ENCODE peak calls at places on chromosomes 11 and 22, in five cellular contexts. D is C1 segment of cervical spinal cord, Z is neural crest cell, X is AG04450, Y is fibroblast of the conjunctiva. L is an unnamed sample.

GRCh38 chr11:87493516-87493915 is 455.8 kb downstream of the TMEM135 start:
- DNase-seq in Z (no peak), X (no peak), D (no peak), Y (no peak), L (no peak)

GRCh38 chr11:100647861-100648260 is 39.2 kb upstream of the ARHGAP42 start:
- DNase-seq in Y (no peak), X (no peak), D (no peak), Z (no peak), L (no peak)

GRCh38 chr22:39351689-39352214 is 2.0 kb downstream of the SYNGR1 start:
- DNase-seq in Y (no peak), Z (peak), D (no peak), X (no peak), L (no peak)

GRCh38 chr11:134139873-134140331 is 71.0 kb downstream of the JAM3 start:
- DNase-seq in Z (peak), Y (peak), X (peak), D (peak), L (peak)

GRCh38 chr11:17890333-17890732 is 122.5 kb downstream of the SERGEF start:
- DNase-seq in Y (no peak), Z (no peak), D (no peak), X (no peak), L (no peak)

GRCh38 chr11:116376054-116376453 is 396.7 kb downstream of the BUD13 start:
- DNase-seq in Y (no peak), Z (no peak), D (no peak), X (no peak), L (no peak)

GRCh38 chr11:108734956-108735559 is 70.2 kb downstream of the DDX10 start:
- DNase-seq in Z (no peak), D (no peak), Y (no peak), X (no peak), L (no peak)

GRCh38 chr11:119194811-119195210 is 9.5 kb downstream of the NHERF4 start:
- DNase-seq in Y (no peak), D (no peak), Z (no peak), X (no peak), L (no peak)

GRCh38 chr11:66491315-66491935 is 11.2 kb downstream of the DPP3 start:
- DNase-seq in X (no peak), Y (no peak), Z (no peak), D (no peak), L (no peak)

GRCh38 chr11:18471995-18472394 is 16.3 kb downstream of the LDHAL6A start:
- DNase-seq in X (no peak), Y (no peak), Z (no peak), D (no peak), L (no peak)

GRCh38 chr11:29120329-29120695 is 896.5 kb downstream of the KCNA4 start:
- DNase-seq in Z (no peak), X (no peak), Y (no peak), D (no peak), L (no peak)

GRCh38 chr11:94732617-94733292 is 35.4 kb upstream of the AMOTL1 start:
- DNase-seq in D (no peak), X (peak), Y (no peak), Z (no peak), L (no peak)

GRCh38 chr11:134725939-134726639 is 314.0 kb upstream of the B3GAT1 start:
- DNase-seq in Z (no peak), Y (no peak), D (no peak), X (no peak), L (no peak)

GRCh38 chr11:86101493-86101892 is 32.6 kb upstream of the PICALM start:
- DNase-seq in Z (no peak), Y (no peak), X (no peak), D (no peak), L (no peak)

GRCh38 chr11:74460481-74461154 is 6.7 kb downstream of the KCNE3 start:
- DNase-seq in D (no peak), Y (no peak), Z (no peak), X (no peak), L (no peak)

GRCh38 chr11:57429946-57430345 is 3.0 kb upstream of the SLC43A3 start:
- DNase-seq in Z (no peak), Y (no peak), D (no peak), X (no peak), L (no peak)

GRCh38 chr11:121965330-121965729 is 150.7 kb downstream of the BLID start:
- DNase-seq in Y (peak), X (no peak), Z (no peak), D (no peak), L (no peak)

GRCh38 chr11:78806214-78807004 is 231.7 kb upstream of the NARS2 start:
- DNase-seq in Z (no peak), X (no peak), Y (no peak), D (no peak), L (no peak)

GRCh38 chr11:43943931-43944751 is 1.7 kb downstream of the C11orf96 start:
- DNase-seq in Y (no peak), D (no peak), X (no peak), Z (no peak), L (no peak)

GRCh38 chr11:76169473-76169881 is 36.8 kb downstream of the WNT11 start:
- DNase-seq in Y (no peak), Z (no peak), D (no peak), X (no peak), L (no peak)

GRCh38 chr11:14390669-14391068 is 31.7 kb upstream of the RRAS2 start:
- DNase-seq in Y (no peak), D (no peak), X (no peak), Z (no peak), L (no peak)

GRCh38 chr22:46078241-46079092 is 71.9 kb upstream of the PPARA start:
- DNase-seq in D (peak), Y (no peak), Z (no peak), X (no peak), L (no peak)

GRCh38 chr11:13260963-13261599 is 16.5 kb upstream of the BMAL1 start:
- DNase-seq in Z (no peak), D (no peak), Y (no peak), X (no peak), L (no peak)

GRCh38 chr22:40176921-40177737 is 596 bp upstream of the TNRC6B start:
- DNase-seq in D (no peak), Z (peak), Y (peak), X (no peak), L (peak)

L was measured in effector CD8-positive, alpha-beta T cell.